ENCODE peak calls at places on chromosomes 1 and 21, in six cellular contexts. C is GM20000, Z is A549, F is AG09309, D is glutamatergic neuron, O is IMR-90. U is an unnamed sample.

GRCh38 chr1:12144236-12144635 is 22.6 kb upstream of the TNFRSF1B start:
- DNase-seq in C (no peak), Z (no peak), F (no peak), D (no peak), O (no peak), U (no peak)

GRCh38 chr1:14627608-14628489 is 29.4 kb downstream of the KAZN start:
- DNase-seq in C (no peak), Z (no peak), F (no peak), D (no peak), O (no peak), U (no peak)

GRCh38 chr1:161499099-161500078 is 5.9 kb upstream of the FCGR2A start:
- DNase-seq in C (no peak), Z (no peak), F (no peak), D (no peak), O (no peak), U (no peak)

GRCh38 chr1:53377438-53377841 is 49.6 kb upstream of the LRP8 start:
- DNase-seq in C (no peak), Z (no peak), F (no peak), D (no peak), O (no peak), U (no peak)

GRCh38 chr1:200143347-200143746 is 115.8 kb downstream of the NR5A2 start:
- DNase-seq in C (no peak), Z (no peak), F (no peak), D (no peak), O (no peak), U (no peak)

GRCh38 chr21:28239345-28239744 is 753.3 kb downstream of the LTN1 start:
- DNase-seq in C (no peak), Z (no peak), F (no peak), D (no peak), O (no peak), U (no peak)

GRCh38 chr1:9112961-9113880 is 15.7 kb downstream of the GPR157 start:
- DNase-seq in C (no peak), Z (no peak), F (no peak), D (no peak), O (peak), U (no peak)

GRCh38 chr1:38489844-38490270 is 369.7 kb downstream of the RRAGC start:
- DNase-seq in C (peak), Z (peak), F (no peak), D (peak), O (peak), U (no peak)

GRCh38 chr1:116544588-116545358 is 26.1 kb downstream of the CD58 start:
- DNase-seq in C (peak), Z (no peak), F (no peak), D (no peak), O (no peak), U (no peak)

GRCh38 chr1:41524676-41525675 is 40.5 kb upstream of the EDN2 start:
- DNase-seq in C (no peak), Z (no peak), F (no peak), D (no peak), O (no peak), U (no peak)

GRCh38 chr1:168498159-168498609 is 45.6 kb downstream of the XCL2 start:
- DNase-seq in C (no peak), Z (no peak), F (peak), D (no peak), O (peak), U (peak)

GRCh38 chr1:165369255-165369848 is 12.8 kb upstream of the LMX1A start:
- DNase-seq in C (peak), Z (peak), F (no peak), D (peak), O (peak), U (peak)

GRCh38 chr1:156078728-156079127 is 3.5 kb downstream of the MEX3A start:
- DNase-seq in C (no peak), Z (no peak), F (no peak), D (no peak), O (no peak), U (no peak)
- TF ChIP-seq CTCF in C (no peak), Z (no peak), F (no peak), D (no peak), O (no peak), U (no peak)

GRCh38 chr1:40039245-40039756 is 1.2 kb upstream of the CAP1 start:
- DNase-seq in C (no peak), Z (no peak), F (no peak), D (no peak), O (peak), U (peak)
- TF ChIP-seq CTCF in C (no peak), Z (peak), F (peak), D (no peak), O (no peak), U (peak)

GRCh38 chr1:4595341-4596225 is 58.8 kb upstream of the AJAP1 start:
- DNase-seq in C (no peak), Z (no peak), F (no peak), D (no peak), O (no peak), U (no peak)

GRCh38 chr1:4593106-4593505 is 61.3 kb upstream of the AJAP1 start:
- DNase-seq in C (no peak), Z (no peak), F (no peak), D (no peak), O (no peak), U (no peak)

GRCh38 chr1:4597020-4597419 is 57.4 kb upstream of the AJAP1 start:
- DNase-seq in C (no peak), Z (no peak), F (no peak), D (no peak), O (no peak), U (no peak)

GRCh38 chr1:4596486-4596885 is 57.9 kb upstream of the AJAP1 start:
- DNase-seq in C (no peak), Z (no peak), F (no peak), D (no peak), O (no peak), U (no peak)

DNA sequence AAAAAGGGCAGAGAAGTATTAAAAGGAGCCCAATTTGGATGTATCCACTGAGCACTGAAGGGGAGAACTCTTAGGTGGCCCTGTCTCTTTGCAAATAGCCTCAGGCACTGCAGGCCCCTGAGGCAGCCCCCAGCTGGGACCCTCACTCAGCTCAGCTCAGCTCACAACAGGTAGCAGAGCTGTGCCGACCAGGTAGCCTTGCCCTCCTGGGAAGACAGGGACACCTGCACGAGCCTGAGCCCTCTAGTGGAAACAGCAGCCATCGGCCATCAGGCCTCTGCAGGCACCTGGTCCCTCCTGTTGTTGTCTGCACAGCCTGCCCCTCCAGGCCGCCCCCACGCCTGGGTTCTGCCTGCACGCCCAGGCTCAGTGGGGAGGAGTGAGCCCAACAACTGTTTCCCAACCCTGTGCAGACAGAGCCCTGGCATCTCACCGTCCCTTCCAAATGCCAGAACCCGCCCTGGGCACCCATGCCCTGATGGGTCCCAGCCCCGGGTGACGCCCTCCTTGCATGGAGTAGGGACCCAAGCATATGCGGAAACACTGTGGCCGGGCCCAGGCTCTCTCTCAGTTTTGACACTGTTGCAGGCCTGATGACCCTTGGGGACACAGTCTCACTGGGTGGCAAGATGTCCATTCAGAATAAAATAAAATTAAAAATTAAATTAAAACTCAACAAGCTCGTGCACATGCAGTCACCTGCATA is 60.0 kb upstream of the AJAP1 start:
- DNase-seq in C (no peak), Z (no peak), F (no peak), D (no peak), O (no peak), U (no peak)
- TF ChIP-seq CTCF in C (no peak), Z (peak), F (no peak), D (no peak), O (no peak), U (no peak)

GRCh38 chr1:222546091-222546490 is 1.8 kb downstream of the HHIPL2 start:
- DNase-seq in C (no peak), Z (no peak), F (no peak), D (no peak), O (no peak), U (no peak)
- TF ChIP-seq CTCF in C (no peak), Z (no peak), F (no peak), D (no peak), O (no peak), U (no peak)

GRCh38 chr1:99527078-99527477 is 118.8 kb upstream of the PALMD start:
- DNase-seq in C (no peak), Z (no peak), F (no peak), D (no peak), O (peak), U (no peak)
- TF ChIP-seq CTCF in C (no peak), Z (peak), F (peak), D (no peak), O (peak), U (peak)

U was measured in HFFc6.